ENCODE peak calls at places on chromosome 2, in eight cellular contexts. I, O, H, V, K, Z, N and B are unnamed samples.

GRCh38 chr2:88831792-88832248 is 140.3 kb downstream of the RPIA start:
- DNase-seq in K (peak), O (peak), V (peak), H (peak), Z (peak), N (peak), I (peak), B (no peak)

GRCh38 chr2:179701524-179702110 is 159.8 kb downstream of the ZNF385B start:
- DNase-seq in K (no peak), O (no peak), Z (no peak), H (no peak), N (no peak), V (no peak), I (no peak), B (no peak)

GRCh38 chr2:199868431-199869226 is 17.6 kb upstream of the FTCDNL1 start:
- DNase-seq in K (no peak), H (no peak), O (no peak), I (no peak), V (no peak), N (no peak), Z (no peak), B (no peak)

GRCh38 chr2:187654535-187654934 is 100.3 kb upstream of the TFPI start:
- DNase-seq in O (no peak), N (no peak), V (no peak), K (no peak), H (no peak), I (no peak), Z (no peak), B (no peak)

GRCh38 chr2:227186751-227187150 is 22.3 kb downstream of the COL4A3 start:
- DNase-seq in N (no peak), V (no peak), H (no peak), K (no peak), O (peak), I (peak), Z (no peak), B (no peak)

GRCh38 chr2:86140969-86141392 is 34.9 kb downstream of the PTCD3 start:
- DNase-seq in O (no peak), K (no peak), N (no peak), Z (no peak), H (no peak), I (no peak), V (no peak), B (no peak)

GRCh38 chr2:74544634-74545033 is 9.1 kb downstream of the LOXL3 start:
- DNase-seq in O (no peak), Z (no peak), H (no peak), V (no peak), I (no peak), K (no peak), N (peak), B (no peak)

GRCh38 chr2:240095556-240096523 is 40.3 kb downstream of the COPS9 start:
- DNase-seq in K (no peak), V (no peak), Z (no peak), H (no peak), I (no peak), N (no peak), O (no peak), B (no peak)

GRCh38 chr2:9738718-9739496 is 104.4 kb upstream of the TAF1B start:
- DNase-seq in Z (no peak), I (no peak), V (no peak), H (no peak), K (peak), N (no peak), O (peak), B (no peak)

GRCh38 chr2:195657634-195658540 is 861 bp downstream of the SLC39A10 start:
- DNase-seq in I (peak), H (peak), N (peak), O (peak), Z (peak), K (peak), V (peak), B (peak)

GRCh38 chr2:45912109-45912508 is 260.6 kb downstream of the PRKCE start:
- DNase-seq in V (no peak), I (no peak), H (no peak), Z (no peak), O (no peak), K (no peak), N (no peak), B (no peak)

GRCh38 chr2:227311861-227312506 is 13.1 kb upstream of the MFF start:
- DNase-seq in I (no peak), V (no peak), O (no peak), Z (no peak), N (no peak), H (no peak), K (no peak), B (no peak)

GRCh38 chr2:219522111-219523030 is 8.1 kb downstream of the ASIC4 start:
- DNase-seq in V (peak), Z (no peak), N (no peak), O (peak), I (no peak), K (no peak), H (no peak), B (no peak)

GRCh38 chr2:54772110-54772509 is 48.6 kb downstream of the EML6 start:
- DNase-seq in Z (no peak), I (no peak), K (no peak), O (peak), N (no peak), H (no peak), V (no peak), B (no peak)

GRCh38 chr2:204695506-204695905 is 150.2 kb downstream of the PARD3B start:
- DNase-seq in H (no peak), K (no peak), N (no peak), V (no peak), Z (no peak), I (no peak), O (peak), B (no peak)

GRCh38 chr2:46943881-46944798 is 28.5 kb upstream of the MCFD2 start:
- DNase-seq in Z (peak), K (no peak), N (no peak), O (no peak), I (peak), V (no peak), H (no peak), B (no peak)

GRCh38 chr2:231545105-231545902 is 15.1 kb upstream of the NMUR1 start:
- DNase-seq in Z (peak), O (peak), I (peak), V (no peak), H (peak), K (peak), N (peak), B (no peak)

GRCh38 chr2:232336241-232336736 is 42.3 kb upstream of the ALPP start:
- DNase-seq in Z (no peak), I (no peak), V (peak), N (peak), O (no peak), K (no peak), H (no peak), B (no peak)

GRCh38 chr2:178776725-178777124 is 30.5 kb downstream of the TTN start:
- DNase-seq in H (no peak), V (no peak), K (no peak), N (no peak), O (no peak), I (no peak), Z (no peak), B (no peak)

DNA sequence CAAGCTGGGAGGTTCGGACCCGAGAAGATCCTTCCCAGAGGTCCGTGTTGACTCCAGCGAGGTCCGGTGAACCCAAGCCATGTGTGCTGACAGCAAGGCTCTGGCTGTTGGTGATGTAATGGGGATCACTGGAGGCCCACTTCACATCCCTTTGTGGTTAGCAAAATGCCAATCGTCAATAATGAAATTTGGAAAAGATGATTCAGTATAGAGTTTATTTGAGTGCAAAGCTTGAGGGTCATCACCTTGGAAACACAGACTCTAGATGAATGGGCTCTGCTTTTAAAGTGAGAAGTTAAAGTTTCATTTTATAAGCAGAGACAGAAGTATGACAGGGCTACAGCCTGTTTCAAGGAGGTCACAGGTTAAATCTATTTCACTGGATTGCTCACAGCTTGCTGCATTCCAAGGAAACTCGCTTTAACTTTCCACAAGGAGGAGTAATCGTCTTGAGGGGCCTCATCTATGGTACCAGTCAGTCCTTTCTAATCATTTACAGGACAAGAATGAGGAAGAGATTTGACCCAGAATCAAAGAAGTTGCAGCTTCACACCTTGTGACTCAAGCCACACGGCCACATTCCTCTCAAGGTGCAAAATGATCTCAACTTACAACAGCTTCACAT is 140.5 kb downstream of the TPO start:
- DNase-seq in H (no peak), O (peak), N (peak), V (no peak), K (no peak), Z (no peak), I (no peak), B (no peak)
- TF ChIP-seq CTCF in H (no peak), O (peak), N (peak), V (no peak), K (no peak), Z (no peak), I (no peak), B (peak)

GRCh38 chr2:112583497-112584133 is 794 bp upstream of the CHCHD5 start:
- DNase-seq in I (no peak), H (peak), Z (no peak), V (no peak), N (no peak), O (no peak), K (no peak), B (no peak)

GRCh38 chr2:112580084-112580483 is 4.3 kb upstream of the CHCHD5 start:
- DNase-seq in V (no peak), H (no peak), K (no peak), O (no peak), N (no peak), Z (no peak), I (no peak), B (no peak)

GRCh38 chr2:112584891-112585250 is 462 bp downstream of the CHCHD5 start:
- DNase-seq in O (no peak), H (no peak), Z (no peak), I (no peak), K (no peak), V (no peak), N (no peak), B (no peak)

GRCh38 chr2:112584134-112584890 is at the start of gene CHCHD5:
- DNase-seq in K (peak), N (peak), Z (peak), V (peak), O (peak), I (peak), H (peak), B (peak)

GRCh38 chr2:112582314-112582746 is 2.1 kb upstream of the CHCHD5 start:
- DNase-seq in I (peak), O (peak), N (no peak), V (peak), H (no peak), K (peak), Z (no peak), B (no peak)
- TF ChIP-seq CTCF in I (peak), O (peak), N (peak), V (peak), H (peak), K (peak), Z (peak), B (peak)

GRCh38 chr2:40243581-40243980 is 208.3 kb downstream of the SLC8A1 start:
- DNase-seq in N (no peak), K (no peak), Z (no peak), H (no peak), I (no peak), V (no peak), O (peak), B (no peak)
- TF ChIP-seq CTCF in N (no peak), K (no peak), Z (no peak), H (no peak), I (no peak), V (no peak), O (no peak), B (no peak)

GRCh38 chr2:118861741-118862140 is 14.3 kb upstream of the EN1 start:
- DNase-seq in K (no peak), Z (no peak), H (no peak), I (no peak), V (no peak), N (no peak), O (peak), B (no peak)

GRCh38 chr2:118864207-118864606 is 16.8 kb upstream of the EN1 start:
- DNase-seq in O (no peak), H (no peak), K (no peak), N (peak), I (no peak), V (no peak), Z (no peak), B (no peak)

GRCh38 chr2:118860506-118860905 is 13.1 kb upstream of the EN1 start:
- DNase-seq in O (no peak), I (no peak), K (no peak), H (no peak), V (no peak), Z (no peak), N (peak), B (no peak)

GRCh38 chr2:118861242-118861641 is 13.8 kb upstream of the EN1 start:
- DNase-seq in I (no peak), K (no peak), V (no peak), H (no peak), Z (no peak), O (no peak), N (peak), B (no peak)

GRCh38 chr2:118865106-118865505 is 17.7 kb upstream of the EN1 start:
- DNase-seq in N (peak), O (peak), V (peak), Z (peak), K (no peak), H (no peak), I (peak), B (peak)
- TF ChIP-seq CTCF in N (peak), O (peak), V (peak), Z (peak), K (peak), H (peak), I (peak), B (peak)

GRCh38 chr2:22175002-22175401 is 1051.2 kb downstream of the TDRD15 start:
- DNase-seq in K (no peak), V (no peak), H (no peak), Z (no peak), I (no peak), N (no peak), O (no peak), B (no peak)
- TF ChIP-seq CTCF in K (no peak), V (no peak), H (no peak), Z (no peak), I (no peak), N (no peak), O (no peak), B (no peak)

GRCh38 chr2:190947139-190947538 is 66.5 kb downstream of the GLS start:
- DNase-seq in H (no peak), N (no peak), O (peak), V (no peak), Z (no peak), K (no peak), I (no peak), B (no peak)

GRCh38 chr2:190948671-190949070 is 65.3 kb downstream of the STAT1 start:
- DNase-seq in K (no peak), H (no peak), N (no peak), I (no peak), V (no peak), Z (no peak), O (peak), B (no peak)

GRCh38 chr2:190943706-190944105 is 63.1 kb downstream of the GLS start:
- DNase-seq in H (no peak), V (no peak), I (no peak), K (no peak), Z (no peak), O (no peak), N (no peak), B (no peak)

GRCh38 chr2:190950566-190950991 is 63.4 kb downstream of the STAT1 start:
- DNase-seq in Z (no peak), I (no peak), V (no peak), O (no peak), H (no peak), N (no peak), K (no peak), B (no peak)

GRCh38 chr2:190947711-190948251 is 66.2 kb downstream of the STAT1 start:
- DNase-seq in O (peak), Z (peak), K (no peak), N (no peak), H (no peak), I (no peak), V (no peak), B (no peak)
- TF ChIP-seq CTCF in O (peak), Z (peak), K (no peak), N (peak), H (no peak), I (peak), V (no peak), B (peak)